ENCODE peak calls at places on chromosome 2, in nine cellular contexts. O is GM12865; R is T-helper 1 cell; T is astrocyte; I is activated CD8-positive, alpha-beta memory T cell treated with anti-CD3 and anti-CD28 coated beads, Interleukin-2, amount 50 U/mL, for 48 hours; U is fibroblast of the aortic adventitia; F is colonic mucosa; A is posterior cingulate gyrus; Y is DMS 273 treated with DMSO at 0.1 percent for 48 hours. M is an unnamed sample.

GRCh38 chr2:99925960-99926359 is 216.4 kb downstream of the AFF3 start:
- DNase-seq in U (no peak), I (no peak), T (no peak), A (no peak), F (no peak), R (no peak), Y (no peak), O (peak; percentile 30), M (no peak)

GRCh38 chr2:179422037-179422643 is 157.5 kb upstream of the SESTD1 start:
- DNase-seq in T (peak; percentile 29), I (peak; percentile 63), U (peak; percentile 84), F (peak; percentile 75), A (peak; percentile 53), Y (peak; percentile 39), R (peak; percentile 18), O (peak; percentile 73), M (peak; percentile 67)

GRCh38 chr2:216519154-216519762 is 20.6 kb downstream of the RPL37A start:
- DNase-seq in I (no peak), Y (peak; percentile 58), U (peak; percentile 86), A (no peak), O (peak; percentile 79), F (peak; percentile 80), R (peak; percentile 48), T (peak; percentile 59), M (peak; percentile 84)

GRCh38 chr2:24010477-24011277 is 792 bp downstream of the MFSD2B start:
- DNase-seq in A (no peak), F (no peak), Y (no peak), O (no peak), T (no peak), R (no peak), I (no peak), U (no peak), M (no peak)

GRCh38 chr2:8587251-8587791 is 94.5 kb upstream of the ID2 start:
- DNase-seq in O (no peak), U (no peak), F (no peak), T (no peak), R (no peak), A (no peak), I (no peak), Y (no peak), M (no peak)

GRCh38 chr2:137957033-137957432 is 7.2 kb upstream of the HNMT start:
- DNase-seq in R (no peak), U (peak; percentile 92), F (no peak), Y (no peak), O (no peak), I (no peak), A (no peak), T (peak; percentile 95), M (no peak)

GRCh38 chr2:150212722-150213171 is 274.7 kb downstream of the RND3 start:
- DNase-seq in R (no peak), U (peak; percentile 45), F (no peak), O (no peak), Y (peak; percentile 38), T (peak; percentile 39), A (no peak), I (no peak), M (no peak)

GRCh38 chr2:148903294-148903693 is 28.3 kb downstream of the KIF5C start:
- DNase-seq in Y (no peak), U (no peak), A (no peak), F (no peak), I (no peak), T (no peak), R (no peak), O (no peak), M (no peak)

GRCh38 chr2:240875228-240876034 is 6.8 kb downstream of the AGXT start:
- DNase-seq in A (no peak), F (no peak), O (no peak), R (no peak), U (no peak), I (no peak), T (no peak), Y (no peak), M (no peak)

GRCh38 chr2:101793277-101793969 is 95.9 kb downstream of the MAP4K4 start:
- DNase-seq in Y (peak; percentile 50), U (no peak), A (peak; percentile 47), I (no peak), T (no peak), O (no peak), F (no peak), R (no peak), M (peak; percentile 59)

GRCh38 chr2:239160226-239161143 is 240.3 kb downstream of the HDAC4 start:
- DNase-seq in O (no peak), U (no peak), Y (no peak), F (no peak), R (no peak), T (no peak), I (no peak), A (no peak), M (no peak)

GRCh38 chr2:2527162-2527561 is 196.1 kb upstream of the MYT1L start:
- DNase-seq in A (no peak), F (no peak), O (no peak), R (no peak), Y (no peak), T (no peak), I (no peak), U (no peak), M (peak; percentile 66)

GRCh38 chr2:235836416-235837042 is 331.7 kb downstream of the GBX2 start:
- DNase-seq in U (no peak), I (no peak), A (no peak), R (no peak), F (no peak), Y (no peak), O (no peak), T (no peak), M (no peak)